ENCODE peak calls at places on chromosomes 5 and 9, in nine cellular contexts. One of them, this sample, is unnamed.

GRCh38 chr5:85096426-85096825 is 711.7 kb upstream of the EDIL3 start:
- DNase-seq in activated CD4-positive, alpha-beta T cell treated with anti-CD3 and anti-CD28 coated beads, Interleukin-2, amount 50 U/mL, for 1 hour: no peak
- DNase-seq in neural crest cell: no peak
- DNase-seq in GDM1: no peak
- DNase-seq in RPMI8226: no peak
- DNase-seq in glutamatergic neuron: no peak
- DNase-seq in GM06990: no peak
- DNase-seq in NCI-H526: no peak
- DNase-seq in NCI-H1436 treated with DMSO at 0.1 percent for 48 hours: no peak
- DNase-seq in this sample: no peak

GRCh38 chr5:134073404-134073803 is 41.1 kb upstream of the TCF7 start:
- DNase-seq in GDM1: no peak
- DNase-seq in neural crest cell: no peak
- DNase-seq in NCI-H1436 treated with DMSO at 0.1 percent for 48 hours: no peak
- DNase-seq in activated CD4-positive, alpha-beta T cell treated with anti-CD3 and anti-CD28 coated beads, Interleukin-2, amount 50 U/mL, for 1 hour: no peak
- DNase-seq in RPMI8226: no peak
- DNase-seq in GM06990: no peak
- DNase-seq in NCI-H526: no peak
- DNase-seq in glutamatergic neuron: no peak
- DNase-seq in this sample: no peak

GRCh38 chr5:139495644-139496435 is 13.3 kb upstream of the STING1 start:
- DNase-seq in GM06990: no peak
- DNase-seq in GDM1: no peak
- DNase-seq in neural crest cell: no peak
- DNase-seq in NCI-H526: no peak
- DNase-seq in NCI-H1436 treated with DMSO at 0.1 percent for 48 hours: no peak
- DNase-seq in activated CD4-positive, alpha-beta T cell treated with anti-CD3 and anti-CD28 coated beads, Interleukin-2, amount 50 U/mL, for 1 hour: no peak
- DNase-seq in RPMI8226: no peak
- DNase-seq in glutamatergic neuron: no peak
- DNase-seq in this sample: peak

GRCh38 chr9:3794005-3794404 is 268.2 kb upstream of the RFX3 start:
- DNase-seq in RPMI8226: no peak
- DNase-seq in NCI-H526: peak
- DNase-seq in neural crest cell: peak
- DNase-seq in GDM1: no peak
- DNase-seq in GM06990: no peak
- DNase-seq in glutamatergic neuron: no peak
- DNase-seq in activated CD4-positive, alpha-beta T cell treated with anti-CD3 and anti-CD28 coated beads, Interleukin-2, amount 50 U/mL, for 1 hour: no peak
- DNase-seq in NCI-H1436 treated with DMSO at 0.1 percent for 48 hours: peak
- DNase-seq in this sample: no peak

GRCh38 chr5:137218896-137219295 is 280.2 kb downstream of the SPOCK1 start:
- DNase-seq in NCI-H1436 treated with DMSO at 0.1 percent for 48 hours: no peak
- DNase-seq in GM06990: no peak
- DNase-seq in GDM1: no peak
- DNase-seq in neural crest cell: no peak
- DNase-seq in glutamatergic neuron: no peak
- DNase-seq in RPMI8226: no peak
- DNase-seq in activated CD4-positive, alpha-beta T cell treated with anti-CD3 and anti-CD28 coated beads, Interleukin-2, amount 50 U/mL, for 1 hour: no peak
- DNase-seq in NCI-H526: no peak
- DNase-seq in this sample: no peak

GRCh38 chr9:117083440-117083984 is 331.3 kb downstream of the ASTN2 start:
- DNase-seq in activated CD4-positive, alpha-beta T cell treated with anti-CD3 and anti-CD28 coated beads, Interleukin-2, amount 50 U/mL, for 1 hour: no peak
- DNase-seq in NCI-H1436 treated with DMSO at 0.1 percent for 48 hours: no peak
- DNase-seq in neural crest cell: no peak
- DNase-seq in GDM1: no peak
- DNase-seq in RPMI8226: no peak
- DNase-seq in GM06990: no peak
- DNase-seq in glutamatergic neuron: no peak
- DNase-seq in NCI-H526: no peak
- DNase-seq in this sample: no peak

GRCh38 chr5:96664669-96665068 is 2.5 kb downstream of the CAST start:
- DNase-seq in NCI-H526: no peak
- DNase-seq in glutamatergic neuron: no peak
- DNase-seq in RPMI8226: no peak
- DNase-seq in NCI-H1436 treated with DMSO at 0.1 percent for 48 hours: no peak
- DNase-seq in GDM1: no peak
- DNase-seq in activated CD4-positive, alpha-beta T cell treated with anti-CD3 and anti-CD28 coated beads, Interleukin-2, amount 50 U/mL, for 1 hour: no peak
- DNase-seq in neural crest cell: no peak
- DNase-seq in GM06990: no peak
- DNase-seq in this sample: no peak

GRCh38 chr5:11494340-11494739 is 409.9 kb downstream of the CTNND2 start:
- DNase-seq in NCI-H526: no peak
- DNase-seq in GDM1: no peak
- DNase-seq in NCI-H1436 treated with DMSO at 0.1 percent for 48 hours: no peak
- DNase-seq in glutamatergic neuron: no peak
- DNase-seq in activated CD4-positive, alpha-beta T cell treated with anti-CD3 and anti-CD28 coated beads, Interleukin-2, amount 50 U/mL, for 1 hour: no peak
- DNase-seq in GM06990: no peak
- DNase-seq in neural crest cell: no peak
- DNase-seq in RPMI8226: no peak
- DNase-seq in this sample: no peak

GRCh38 chr5:54090495-54091084 is 219.8 kb downstream of the ARL15 start:
- DNase-seq in neural crest cell: no peak
- DNase-seq in NCI-H1436 treated with DMSO at 0.1 percent for 48 hours: no peak
- DNase-seq in GM06990: no peak
- DNase-seq in glutamatergic neuron: no peak
- DNase-seq in NCI-H526: no peak
- DNase-seq in activated CD4-positive, alpha-beta T cell treated with anti-CD3 and anti-CD28 coated beads, Interleukin-2, amount 50 U/mL, for 1 hour: no peak
- DNase-seq in RPMI8226: no peak
- DNase-seq in GDM1: no peak
- DNase-seq in this sample: peak

GRCh38 chr9:121059998-121060636 is 10.0 kb upstream of the C5 start:
- DNase-seq in activated CD4-positive, alpha-beta T cell treated with anti-CD3 and anti-CD28 coated beads, Interleukin-2, amount 50 U/mL, for 1 hour: no peak
- DNase-seq in glutamatergic neuron: no peak
- DNase-seq in GDM1: no peak
- DNase-seq in NCI-H1436 treated with DMSO at 0.1 percent for 48 hours: no peak
- DNase-seq in neural crest cell: peak
- DNase-seq in GM06990: peak
- DNase-seq in NCI-H526: peak
- DNase-seq in RPMI8226: peak
- DNase-seq in this sample: peak

GRCh38 chr9:9893837-9894236 is 719.0 kb downstream of the PTPRD start:
- DNase-seq in NCI-H1436 treated with DMSO at 0.1 percent for 48 hours: no peak
- DNase-seq in NCI-H526: no peak
- DNase-seq in GDM1: no peak
- DNase-seq in RPMI8226: no peak
- DNase-seq in glutamatergic neuron: no peak
- DNase-seq in activated CD4-positive, alpha-beta T cell treated with anti-CD3 and anti-CD28 coated beads, Interleukin-2, amount 50 U/mL, for 1 hour: no peak
- DNase-seq in neural crest cell: no peak
- DNase-seq in GM06990: no peak
- DNase-seq in this sample: no peak

GRCh38 chr5:76030343-76030742 is 52.8 kb upstream of the SV2C start:
- DNase-seq in glutamatergic neuron: no peak
- DNase-seq in activated CD4-positive, alpha-beta T cell treated with anti-CD3 and anti-CD28 coated beads, Interleukin-2, amount 50 U/mL, for 1 hour: no peak
- DNase-seq in RPMI8226: no peak
- DNase-seq in GDM1: no peak
- DNase-seq in neural crest cell: no peak
- DNase-seq in NCI-H1436 treated with DMSO at 0.1 percent for 48 hours: no peak
- DNase-seq in GM06990: no peak
- DNase-seq in NCI-H526: no peak
- DNase-seq in this sample: no peak

GRCh38 chr5:159899067-159900049 is 16.9 kb upstream of the ADRA1B start:
- DNase-seq in activated CD4-positive, alpha-beta T cell treated with anti-CD3 and anti-CD28 coated beads, Interleukin-2, amount 50 U/mL, for 1 hour: no peak
- DNase-seq in NCI-H526: no peak
- DNase-seq in GM06990: no peak
- DNase-seq in RPMI8226: no peak
- DNase-seq in glutamatergic neuron: no peak
- DNase-seq in NCI-H1436 treated with DMSO at 0.1 percent for 48 hours: no peak
- DNase-seq in GDM1: no peak
- DNase-seq in neural crest cell: no peak
- DNase-seq in this sample: peak

GRCh38 chr9:110189001-110189400 is 19.0 kb downstream of the C9orf152 start:
- DNase-seq in GDM1: peak
- DNase-seq in NCI-H526: no peak
- DNase-seq in NCI-H1436 treated with DMSO at 0.1 percent for 48 hours: no peak
- DNase-seq in activated CD4-positive, alpha-beta T cell treated with anti-CD3 and anti-CD28 coated beads, Interleukin-2, amount 50 U/mL, for 1 hour: no peak
- DNase-seq in RPMI8226: peak
- DNase-seq in neural crest cell: no peak
- DNase-seq in GM06990: no peak
- DNase-seq in glutamatergic neuron: no peak
- DNase-seq in this sample: peak

GRCh38 chr9:130189840-130190239 is 17.6 kb downstream of the NCS1 start:
- DNase-seq in GM06990: no peak
- DNase-seq in NCI-H1436 treated with DMSO at 0.1 percent for 48 hours: no peak
- DNase-seq in NCI-H526: no peak
- DNase-seq in neural crest cell: no peak
- DNase-seq in activated CD4-positive, alpha-beta T cell treated with anti-CD3 and anti-CD28 coated beads, Interleukin-2, amount 50 U/mL, for 1 hour: no peak
- DNase-seq in RPMI8226: no peak
- DNase-seq in GDM1: no peak
- DNase-seq in glutamatergic neuron: no peak
- DNase-seq in this sample: peak

GRCh38 chr5:96649251-96649937 is 12.8 kb upstream of the CAST start:
- DNase-seq in NCI-H526: no peak
- DNase-seq in NCI-H1436 treated with DMSO at 0.1 percent for 48 hours: no peak
- DNase-seq in neural crest cell: no peak
- DNase-seq in RPMI8226: no peak
- DNase-seq in GDM1: no peak
- DNase-seq in GM06990: no peak
- DNase-seq in activated CD4-positive, alpha-beta T cell treated with anti-CD3 and anti-CD28 coated beads, Interleukin-2, amount 50 U/mL, for 1 hour: no peak
- DNase-seq in glutamatergic neuron: no peak
- DNase-seq in this sample: no peak

GRCh38 chr5:156329197-156329611 is 2.2 kb downstream of the SGCD start:
- DNase-seq in GM06990: no peak
- DNase-seq in RPMI8226: no peak
- DNase-seq in GDM1: no peak
- DNase-seq in glutamatergic neuron: no peak
- DNase-seq in neural crest cell: no peak
- DNase-seq in activated CD4-positive, alpha-beta T cell treated with anti-CD3 and anti-CD28 coated beads, Interleukin-2, amount 50 U/mL, for 1 hour: no peak
- DNase-seq in NCI-H1436 treated with DMSO at 0.1 percent for 48 hours: no peak
- DNase-seq in NCI-H526: no peak
- DNase-seq in this sample: peak

GRCh38 chr5:54249210-54250028 is 61.0 kb downstream of the ARL15 start:
- DNase-seq in NCI-H1436 treated with DMSO at 0.1 percent for 48 hours: no peak
- DNase-seq in GDM1: peak
- DNase-seq in neural crest cell: no peak
- DNase-seq in activated CD4-positive, alpha-beta T cell treated with anti-CD3 and anti-CD28 coated beads, Interleukin-2, amount 50 U/mL, for 1 hour: peak
- DNase-seq in GM06990: no peak
- DNase-seq in RPMI8226: peak
- DNase-seq in glutamatergic neuron: peak
- DNase-seq in NCI-H526: no peak
- DNase-seq in this sample: peak

GRCh38 chr9:129462360-129462759 is 158.5 kb downstream of the C9orf50 start:
- DNase-seq in activated CD4-positive, alpha-beta T cell treated with anti-CD3 and anti-CD28 coated beads, Interleukin-2, amount 50 U/mL, for 1 hour: no peak
- DNase-seq in RPMI8226: no peak
- DNase-seq in glutamatergic neuron: no peak
- DNase-seq in GDM1: no peak
- DNase-seq in neural crest cell: no peak
- DNase-seq in NCI-H526: no peak
- DNase-seq in NCI-H1436 treated with DMSO at 0.1 percent for 48 hours: no peak
- DNase-seq in GM06990: no peak
- DNase-seq in this sample: no peak

GRCh38 chr9:121222524-121223171 is 21.0 kb upstream of the RAB14 start:
- DNase-seq in glutamatergic neuron: no peak
- DNase-seq in GM06990: no peak
- DNase-seq in activated CD4-positive, alpha-beta T cell treated with anti-CD3 and anti-CD28 coated beads, Interleukin-2, amount 50 U/mL, for 1 hour: no peak
- DNase-seq in RPMI8226: peak
- DNase-seq in NCI-H526: peak
- DNase-seq in neural crest cell: no peak
- DNase-seq in NCI-H1436 treated with DMSO at 0.1 percent for 48 hours: no peak
- DNase-seq in GDM1: no peak
- DNase-seq in this sample: peak

GRCh38 chr9:137021979-137022619 is 5.9 kb downstream of the ABCA2 start:
- DNase-seq in GM06990: peak
- DNase-seq in neural crest cell: no peak
- DNase-seq in NCI-H1436 treated with DMSO at 0.1 percent for 48 hours: no peak
- DNase-seq in GDM1: peak
- DNase-seq in RPMI8226: peak
- DNase-seq in glutamatergic neuron: no peak
- DNase-seq in activated CD4-positive, alpha-beta T cell treated with anti-CD3 and anti-CD28 coated beads, Interleukin-2, amount 50 U/mL, for 1 hour: peak
- DNase-seq in NCI-H526: no peak
- DNase-seq in this sample: peak

GRCh38 chr9:98977246-98977681 is 33.6 kb downstream of the COL15A1 start:
- DNase-seq in GDM1: no peak
- DNase-seq in GM06990: no peak
- DNase-seq in NCI-H1436 treated with DMSO at 0.1 percent for 48 hours: no peak
- DNase-seq in NCI-H526: no peak
- DNase-seq in glutamatergic neuron: no peak
- DNase-seq in activated CD4-positive, alpha-beta T cell treated with anti-CD3 and anti-CD28 coated beads, Interleukin-2, amount 50 U/mL, for 1 hour: no peak
- DNase-seq in neural crest cell: no peak
- DNase-seq in RPMI8226: no peak
- DNase-seq in this sample: no peak

This sample was measured in LHCN-M2.